ENCODE peak calls at places on chromosomes 7 and 10, in seven cellular contexts. One of them, this sample, is unnamed.

GRCh38 chr10:124447741-124448466 is 1.9 kb downstream of the NKX1-2 start:
- DNase-seq in EL: no peak
- DNase-seq in fibroblast of mammary gland: no peak
- DNase-seq in fibroblast of pulmonary artery: no peak
- DNase-seq in brain microvascular endothelial cell: no peak
- DNase-seq in stimulated activated CD8-positive, alpha-beta memory T cell treated with anti-CD3 and anti-CD28 coated beads, Interleukin-4, amount 100 ng/mL, for 1 hour: no peak
- DNase-seq in activated naive CD8-positive, alpha-beta T cell treated with anti-CD3 and anti-CD28 coated beads for 36 hours: no peak
- DNase-seq in this sample: no peak

GRCh38 chr10:122407375-122408125 is 33.0 kb downstream of the PLEKHA1 start:
- DNase-seq in EL: no peak
- DNase-seq in fibroblast of mammary gland: peak; percentile 90
- DNase-seq in fibroblast of pulmonary artery: no peak
- DNase-seq in brain microvascular endothelial cell: no peak
- DNase-seq in stimulated activated CD8-positive, alpha-beta memory T cell treated with anti-CD3 and anti-CD28 coated beads, Interleukin-4, amount 100 ng/mL, for 1 hour: no peak
- DNase-seq in activated naive CD8-positive, alpha-beta T cell treated with anti-CD3 and anti-CD28 coated beads for 36 hours: peak; percentile 28
- DNase-seq in this sample: no peak

GRCh38 chr7:45455662-45456061 is 118.5 kb upstream of the ADCY1 start:
- DNase-seq in EL: no peak
- DNase-seq in fibroblast of mammary gland: no peak
- DNase-seq in fibroblast of pulmonary artery: no peak
- DNase-seq in brain microvascular endothelial cell: no peak
- DNase-seq in stimulated activated CD8-positive, alpha-beta memory T cell treated with anti-CD3 and anti-CD28 coated beads, Interleukin-4, amount 100 ng/mL, for 1 hour: no peak
- DNase-seq in activated naive CD8-positive, alpha-beta T cell treated with anti-CD3 and anti-CD28 coated beads for 36 hours: no peak
- DNase-seq in this sample: no peak

GRCh38 chr10:31961675-31962074 is 33.0 kb upstream of the ARHGAP12 start:
- DNase-seq in EL: peak; percentile 91
- DNase-seq in fibroblast of mammary gland: peak; percentile 57
- DNase-seq in fibroblast of pulmonary artery: peak; percentile 37
- DNase-seq in brain microvascular endothelial cell: peak; percentile 41
- DNase-seq in stimulated activated CD8-positive, alpha-beta memory T cell treated with anti-CD3 and anti-CD28 coated beads, Interleukin-4, amount 100 ng/mL, for 1 hour: no peak
- DNase-seq in activated naive CD8-positive, alpha-beta T cell treated with anti-CD3 and anti-CD28 coated beads for 36 hours: peak; percentile 18
- DNase-seq in this sample: no peak

GRCh38 chr7:36653011-36653670 is 71.2 kb downstream of the AOAH start:
- DNase-seq in EL: peak; percentile 20
- DNase-seq in fibroblast of mammary gland: peak; percentile 51
- DNase-seq in fibroblast of pulmonary artery: peak; percentile 67
- DNase-seq in brain microvascular endothelial cell: peak; percentile 33
- DNase-seq in stimulated activated CD8-positive, alpha-beta memory T cell treated with anti-CD3 and anti-CD28 coated beads, Interleukin-4, amount 100 ng/mL, for 1 hour: no peak
- DNase-seq in activated naive CD8-positive, alpha-beta T cell treated with anti-CD3 and anti-CD28 coated beads for 36 hours: no peak
- DNase-seq in this sample: no peak

GRCh38 chr10:98332623-98333269 is 64.8 kb upstream of the LOXL4 start:
- DNase-seq in EL: no peak
- DNase-seq in fibroblast of mammary gland: peak; percentile 9
- DNase-seq in fibroblast of pulmonary artery: no peak
- DNase-seq in brain microvascular endothelial cell: no peak
- DNase-seq in stimulated activated CD8-positive, alpha-beta memory T cell treated with anti-CD3 and anti-CD28 coated beads, Interleukin-4, amount 100 ng/mL, for 1 hour: no peak
- DNase-seq in activated naive CD8-positive, alpha-beta T cell treated with anti-CD3 and anti-CD28 coated beads for 36 hours: no peak
- DNase-seq in this sample: no peak

GRCh38 chr10:114694735-114695134 is 36.7 kb upstream of the ABLIM1 start:
- DNase-seq in EL: peak; percentile 35
- DNase-seq in fibroblast of mammary gland: no peak
- DNase-seq in fibroblast of pulmonary artery: peak; percentile 41
- DNase-seq in brain microvascular endothelial cell: no peak
- DNase-seq in stimulated activated CD8-positive, alpha-beta memory T cell treated with anti-CD3 and anti-CD28 coated beads, Interleukin-4, amount 100 ng/mL, for 1 hour: no peak
- DNase-seq in activated naive CD8-positive, alpha-beta T cell treated with anti-CD3 and anti-CD28 coated beads for 36 hours: peak; percentile 28
- DNase-seq in this sample: no peak

GRCh38 chr7:47496064-47496665 is 85.7 kb downstream of the TNS3 start:
- DNase-seq in EL: no peak
- DNase-seq in fibroblast of mammary gland: no peak
- DNase-seq in fibroblast of pulmonary artery: no peak
- DNase-seq in brain microvascular endothelial cell: no peak
- DNase-seq in stimulated activated CD8-positive, alpha-beta memory T cell treated with anti-CD3 and anti-CD28 coated beads, Interleukin-4, amount 100 ng/mL, for 1 hour: no peak
- DNase-seq in activated naive CD8-positive, alpha-beta T cell treated with anti-CD3 and anti-CD28 coated beads for 36 hours: no peak
- DNase-seq in this sample: no peak

GRCh38 chr10:8539056-8539455 is 484.6 kb downstream of the GATA3 start:
- DNase-seq in EL: no peak
- DNase-seq in fibroblast of mammary gland: no peak
- DNase-seq in fibroblast of pulmonary artery: no peak
- DNase-seq in brain microvascular endothelial cell: no peak
- DNase-seq in stimulated activated CD8-positive, alpha-beta memory T cell treated with anti-CD3 and anti-CD28 coated beads, Interleukin-4, amount 100 ng/mL, for 1 hour: no peak
- DNase-seq in activated naive CD8-positive, alpha-beta T cell treated with anti-CD3 and anti-CD28 coated beads for 36 hours: no peak
- DNase-seq in this sample: no peak

GRCh38 chr7:43217055-43217454 is 104.6 kb downstream of the HECW1 start:
- DNase-seq in EL: no peak
- DNase-seq in fibroblast of mammary gland: no peak
- DNase-seq in fibroblast of pulmonary artery: no peak
- DNase-seq in brain microvascular endothelial cell: no peak
- DNase-seq in stimulated activated CD8-positive, alpha-beta memory T cell treated with anti-CD3 and anti-CD28 coated beads, Interleukin-4, amount 100 ng/mL, for 1 hour: no peak
- DNase-seq in activated naive CD8-positive, alpha-beta T cell treated with anti-CD3 and anti-CD28 coated beads for 36 hours: no peak
- DNase-seq in this sample: no peak

GRCh38 chr7:134593530-134594392 is 44.9 kb downstream of the AKR1B15 start:
- DNase-seq in EL: peak; percentile 84
- DNase-seq in fibroblast of mammary gland: peak; percentile 87
- DNase-seq in fibroblast of pulmonary artery: peak; percentile 98
- DNase-seq in brain microvascular endothelial cell: peak; percentile 72
- DNase-seq in stimulated activated CD8-positive, alpha-beta memory T cell treated with anti-CD3 and anti-CD28 coated beads, Interleukin-4, amount 100 ng/mL, for 1 hour: no peak
- DNase-seq in activated naive CD8-positive, alpha-beta T cell treated with anti-CD3 and anti-CD28 coated beads for 36 hours: no peak
- DNase-seq in this sample: peak; percentile 68

GRCh38 chr7:36677769-36678435 is 46.4 kb downstream of the AOAH start:
- DNase-seq in EL: no peak
- DNase-seq in fibroblast of mammary gland: no peak
- DNase-seq in fibroblast of pulmonary artery: no peak
- DNase-seq in brain microvascular endothelial cell: no peak
- DNase-seq in stimulated activated CD8-positive, alpha-beta memory T cell treated with anti-CD3 and anti-CD28 coated beads, Interleukin-4, amount 100 ng/mL, for 1 hour: no peak
- DNase-seq in activated naive CD8-positive, alpha-beta T cell treated with anti-CD3 and anti-CD28 coated beads for 36 hours: peak; percentile 70
- DNase-seq in this sample: no peak

GRCh38 chr10:104447331-104447730 is 93.7 kb downstream of the CFAP58 start:
- DNase-seq in EL: peak; percentile 38
- DNase-seq in fibroblast of mammary gland: peak; percentile 56
- DNase-seq in fibroblast of pulmonary artery: no peak
- DNase-seq in brain microvascular endothelial cell: no peak
- DNase-seq in stimulated activated CD8-positive, alpha-beta memory T cell treated with anti-CD3 and anti-CD28 coated beads, Interleukin-4, amount 100 ng/mL, for 1 hour: no peak
- DNase-seq in activated naive CD8-positive, alpha-beta T cell treated with anti-CD3 and anti-CD28 coated beads for 36 hours: no peak
- DNase-seq in this sample: no peak

GRCh38 chr10:4596951-4597350 is 229.1 kb upstream of the AKR1E2 start:
- DNase-seq in EL: no peak
- DNase-seq in fibroblast of mammary gland: no peak
- DNase-seq in fibroblast of pulmonary artery: peak; percentile 10
- DNase-seq in brain microvascular endothelial cell: no peak
- DNase-seq in stimulated activated CD8-positive, alpha-beta memory T cell treated with anti-CD3 and anti-CD28 coated beads, Interleukin-4, amount 100 ng/mL, for 1 hour: no peak
- DNase-seq in activated naive CD8-positive, alpha-beta T cell treated with anti-CD3 and anti-CD28 coated beads for 36 hours: no peak
- DNase-seq in this sample: no peak

GRCh38 chr10:49001402-49001801 is 61.8 kb upstream of the LRRC18 start:
- DNase-seq in EL: no peak
- DNase-seq in fibroblast of mammary gland: no peak
- DNase-seq in fibroblast of pulmonary artery: no peak
- DNase-seq in brain microvascular endothelial cell: no peak
- DNase-seq in stimulated activated CD8-positive, alpha-beta memory T cell treated with anti-CD3 and anti-CD28 coated beads, Interleukin-4, amount 100 ng/mL, for 1 hour: no peak
- DNase-seq in activated naive CD8-positive, alpha-beta T cell treated with anti-CD3 and anti-CD28 coated beads for 36 hours: no peak
- DNase-seq in this sample: no peak

GRCh38 chr10:102627446-102628293 is 16.6 kb upstream of the TRIM8 start:
- DNase-seq in EL: peak; percentile 84
- DNase-seq in fibroblast of mammary gland: peak; percentile 62
- DNase-seq in fibroblast of pulmonary artery: peak; percentile 88
- DNase-seq in brain microvascular endothelial cell: peak; percentile 61
- DNase-seq in stimulated activated CD8-positive, alpha-beta memory T cell treated with anti-CD3 and anti-CD28 coated beads, Interleukin-4, amount 100 ng/mL, for 1 hour: no peak
- DNase-seq in activated naive CD8-positive, alpha-beta T cell treated with anti-CD3 and anti-CD28 coated beads for 36 hours: no peak
- DNase-seq in this sample: peak; percentile 56

GRCh38 chr10:118107040-118107439 is 60.3 kb upstream of the RAB11FIP2 start:
- DNase-seq in EL: no peak
- DNase-seq in fibroblast of mammary gland: peak; percentile 19
- DNase-seq in fibroblast of pulmonary artery: no peak
- DNase-seq in brain microvascular endothelial cell: no peak
- DNase-seq in stimulated activated CD8-positive, alpha-beta memory T cell treated with anti-CD3 and anti-CD28 coated beads, Interleukin-4, amount 100 ng/mL, for 1 hour: no peak
- DNase-seq in activated naive CD8-positive, alpha-beta T cell treated with anti-CD3 and anti-CD28 coated beads for 36 hours: no peak
- DNase-seq in this sample: no peak

GRCh38 chr7:47819054-47819920 is 129.0 kb downstream of the PKD1L1 start:
- DNase-seq in EL: peak; percentile 75
- DNase-seq in fibroblast of mammary gland: peak; percentile 80
- DNase-seq in fibroblast of pulmonary artery: peak; percentile 87
- DNase-seq in brain microvascular endothelial cell: peak; percentile 76
- DNase-seq in stimulated activated CD8-positive, alpha-beta memory T cell treated with anti-CD3 and anti-CD28 coated beads, Interleukin-4, amount 100 ng/mL, for 1 hour: no peak
- DNase-seq in activated naive CD8-positive, alpha-beta T cell treated with anti-CD3 and anti-CD28 coated beads for 36 hours: peak; percentile 48
- DNase-seq in this sample: peak; percentile 84

GRCh38 chr10:125114761-125115391 is 45.5 kb downstream of the CTBP2 start:
- DNase-seq in EL: no peak
- DNase-seq in fibroblast of mammary gland: no peak
- DNase-seq in fibroblast of pulmonary artery: peak; percentile 38
- DNase-seq in brain microvascular endothelial cell: peak; percentile 39
- DNase-seq in stimulated activated CD8-positive, alpha-beta memory T cell treated with anti-CD3 and anti-CD28 coated beads, Interleukin-4, amount 100 ng/mL, for 1 hour: no peak
- DNase-seq in activated naive CD8-positive, alpha-beta T cell treated with anti-CD3 and anti-CD28 coated beads for 36 hours: no peak
- DNase-seq in this sample: no peak

GRCh38 chr10:127310389-127310788 is 114.0 kb upstream of the INSYN2A start:
- DNase-seq in EL: no peak
- DNase-seq in fibroblast of mammary gland: no peak
- DNase-seq in fibroblast of pulmonary artery: no peak
- DNase-seq in brain microvascular endothelial cell: no peak
- DNase-seq in stimulated activated CD8-positive, alpha-beta memory T cell treated with anti-CD3 and anti-CD28 coated beads, Interleukin-4, amount 100 ng/mL, for 1 hour: no peak
- DNase-seq in activated naive CD8-positive, alpha-beta T cell treated with anti-CD3 and anti-CD28 coated beads for 36 hours: no peak
- DNase-seq in this sample: no peak

GRCh38 chr7:155438778-155439177 is 19.2 kb upstream of the EN2 start:
- DNase-seq in EL: no peak
- DNase-seq in fibroblast of mammary gland: no peak
- DNase-seq in fibroblast of pulmonary artery: no peak
- DNase-seq in brain microvascular endothelial cell: no peak
- DNase-seq in stimulated activated CD8-positive, alpha-beta memory T cell treated with anti-CD3 and anti-CD28 coated beads, Interleukin-4, amount 100 ng/mL, for 1 hour: no peak
- DNase-seq in activated naive CD8-positive, alpha-beta T cell treated with anti-CD3 and anti-CD28 coated beads for 36 hours: no peak
- DNase-seq in this sample: no peak

GRCh38 chr7:1897861-1898627 is 228.0 kb downstream of the ELFN1 start:
- DNase-seq in EL: no peak
- DNase-seq in fibroblast of mammary gland: no peak
- DNase-seq in fibroblast of pulmonary artery: no peak
- DNase-seq in brain microvascular endothelial cell: no peak
- DNase-seq in stimulated activated CD8-positive, alpha-beta memory T cell treated with anti-CD3 and anti-CD28 coated beads, Interleukin-4, amount 100 ng/mL, for 1 hour: no peak
- DNase-seq in activated naive CD8-positive, alpha-beta T cell treated with anti-CD3 and anti-CD28 coated beads for 36 hours: no peak
- DNase-seq in this sample: no peak

GRCh38 chr7:54785261-54785660 is 26.2 kb upstream of the SEC61G start:
- DNase-seq in EL: no peak
- DNase-seq in fibroblast of mammary gland: peak; percentile 15
- DNase-seq in fibroblast of pulmonary artery: peak; percentile 8
- DNase-seq in brain microvascular endothelial cell: no peak
- DNase-seq in stimulated activated CD8-positive, alpha-beta memory T cell treated with anti-CD3 and anti-CD28 coated beads, Interleukin-4, amount 100 ng/mL, for 1 hour: no peak
- DNase-seq in activated naive CD8-positive, alpha-beta T cell treated with anti-CD3 and anti-CD28 coated beads for 36 hours: no peak
- DNase-seq in this sample: no peak

GRCh38 chr7:42605381-42605780 is 306.5 kb downstream of the C7orf25 start:
- DNase-seq in EL: no peak
- DNase-seq in fibroblast of mammary gland: peak; percentile 16
- DNase-seq in fibroblast of pulmonary artery: no peak
- DNase-seq in brain microvascular endothelial cell: no peak
- DNase-seq in stimulated activated CD8-positive, alpha-beta memory T cell treated with anti-CD3 and anti-CD28 coated beads, Interleukin-4, amount 100 ng/mL, for 1 hour: no peak
- DNase-seq in activated naive CD8-positive, alpha-beta T cell treated with anti-CD3 and anti-CD28 coated beads for 36 hours: no peak
- DNase-seq in this sample: no peak

GRCh38 chr7:131369354-131369753 is 41.7 kb downstream of the MKLN1 start:
- DNase-seq in EL: peak; percentile 7
- DNase-seq in fibroblast of mammary gland: peak; percentile 6
- DNase-seq in fibroblast of pulmonary artery: peak; percentile 36
- DNase-seq in brain microvascular endothelial cell: no peak
- DNase-seq in stimulated activated CD8-positive, alpha-beta memory T cell treated with anti-CD3 and anti-CD28 coated beads, Interleukin-4, amount 100 ng/mL, for 1 hour: no peak
- DNase-seq in activated naive CD8-positive, alpha-beta T cell treated with anti-CD3 and anti-CD28 coated beads for 36 hours: no peak
- DNase-seq in this sample: no peak

GRCh38 chr10:79608505-79609375 is 2.0 kb upstream of the SFTPA1 start:
- DNase-seq in EL: peak; percentile 23
- DNase-seq in fibroblast of mammary gland: peak; percentile 31
- DNase-seq in fibroblast of pulmonary artery: peak; percentile 30
- DNase-seq in brain microvascular endothelial cell: no peak
- DNase-seq in stimulated activated CD8-positive, alpha-beta memory T cell treated with anti-CD3 and anti-CD28 coated beads, Interleukin-4, amount 100 ng/mL, for 1 hour: no peak
- DNase-seq in activated naive CD8-positive, alpha-beta T cell treated with anti-CD3 and anti-CD28 coated beads for 36 hours: peak; percentile 57
- DNase-seq in this sample: no peak